ENCODE peak calls at places on chromosomes 7 and 10, in four cellular contexts. S, Y, L and K are unnamed samples.

GRCh38 chr7:69620063-69620462 is 21.8 kb downstream of the AUTS2 start:
- DNase-seq in S (no peak), Y (no peak), L (no peak), K (no peak)

GRCh38 chr10:75508239-75508813 is 76.9 kb downstream of the LRMDA start:
- DNase-seq in S (no peak), Y (peak), L (no peak), K (no peak)

GRCh38 chr10:114273910-114274309 is 34.9 kb downstream of the VWA2 start:
- DNase-seq in S (no peak), Y (no peak), L (no peak), K (no peak)

GRCh38 chr10:69483988-69484387 is 32.7 kb downstream of the TSPAN15 start:
- DNase-seq in S (no peak), Y (no peak), L (no peak), K (no peak)

GRCh38 chr7:1245596-1245995 is 12.9 kb downstream of the UNCX start:
- DNase-seq in S (no peak), Y (no peak), L (no peak), K (no peak)

GRCh38 chr7:30448461-30449189 is 30.0 kb downstream of the NOD1 start:
- DNase-seq in S (no peak), Y (no peak), L (no peak), K (no peak)

GRCh38 chr10:133039107-133039822 is 48.5 kb upstream of the ADGRA1 start:
- DNase-seq in S (no peak), Y (no peak), L (no peak), K (no peak)

GRCh38 chr10:118042336-118042735 is 4.4 kb downstream of the RAB11FIP2 start:
- DNase-seq in S (no peak), Y (no peak), L (no peak), K (no peak)

GRCh38 chr10:60413306-60414012 is 23.8 kb upstream of the ANK3 start:
- DNase-seq in S (no peak), Y (no peak), L (no peak), K (no peak)

GRCh38 chr7:50824882-50825281 is 42.2 kb upstream of the GRB10 start:
- DNase-seq in S (no peak), Y (no peak), L (no peak), K (no peak)

GRCh38 chr10:121307411-121307980 is 290.7 kb downstream of the FGFR2 start:
- DNase-seq in S (no peak), Y (no peak), L (no peak), K (no peak)

GRCh38 chr10:61016630-61017029 is 72.6 kb upstream of the RHOBTB1 start:
- DNase-seq in S (no peak), Y (no peak), L (no peak), K (no peak)

GRCh38 chr7:120724448-120724847 is 133.5 kb downstream of the TSPAN12 start:
- DNase-seq in S (no peak), Y (no peak), L (no peak), K (no peak)

GRCh38 chr7:108204281-108204796 is 74.2 kb upstream of the LAMB4 start:
- DNase-seq in S (no peak), Y (no peak), L (no peak), K (no peak)

GRCh38 chr7:110775046-110775445 is 315.9 kb upstream of the LRRN3 start:
- DNase-seq in S (no peak), Y (peak), L (no peak), K (peak)

GRCh38 chr7:140656548-140657515 is 15.9 kb upstream of the ADCK2 start:
- DNase-seq in S (peak), Y (no peak), L (peak), K (peak)

GRCh38 chr7:35032166-35032565 is 5.1 kb downstream of the DPY19L1 start:
- DNase-seq in S (no peak), Y (no peak), L (no peak), K (no peak)

GRCh38 chr10:34967411-34967880 is 122.7 kb downstream of the CUL2 start:
- DNase-seq in S (no peak), Y (peak), L (no peak), K (no peak)

GRCh38 chr10:48981310-48981907 is 41.8 kb upstream of the LRRC18 start:
- DNase-seq in S (peak), Y (peak), L (peak), K (peak)

GRCh38 chr7:100079024-100079560 is 2.4 kb downstream of the ZNF3 start:
- DNase-seq in S (no peak), Y (no peak), L (no peak), K (no peak)

GRCh38 chr7:26627871-26628270 is 236.5 kb downstream of the SKAP2 start:
- DNase-seq in S (no peak), Y (no peak), L (no peak), K (no peak)

GRCh38 chr7:66537876-66538275 is 90.8 kb upstream of the KCTD7 start:
- DNase-seq in S (no peak), Y (no peak), L (no peak), K (no peak)

GRCh38 chr7:51019231-51019844 is 236.6 kb upstream of the GRB10 start:
- DNase-seq in S (no peak), Y (peak), L (no peak), K (peak)

GRCh38 chr7:23471090-23471859 is 984 bp upstream of the IGF2BP3 start:
- DNase-seq in S (peak), Y (peak), L (peak), K (peak)

GRCh38 chr7:47291461-47292051 is 290.4 kb downstream of the TNS3 start:
- DNase-seq in S (no peak), Y (peak), L (peak), K (peak)

GRCh38 chr10:133012573-133013359 is 70.4 kb upstream of the CFAP46 start:
- DNase-seq in S (no peak), Y (no peak), L (no peak), K (no peak)

GRCh38 chr7:102272075-102272916 is 14.4 kb upstream of the SH2B2 start:
- DNase-seq in S (peak), Y (peak), L (peak), K (peak)